ENCODE peak calls at places on chromosomes 12 and 14, in eight cellular contexts. D is activated T-helper 9 cell treated with anti-CD3 and anti-CD28 coated beads, Interleukin-2, amount 50 U/mL, for 16 hours; X is HTR-8/SVneo; M is stimulated activated CD4-positive, alpha-beta T cell treated with anti-CD3 and anti-CD28 coated beads, Interleukin-2, amount 100 ng/mL, for 48 hours; Y is activated naive CD8-positive, alpha-beta T cell treated with anti-CD3 and anti-CD28 coated beads for 36 hours; R is endodermal cell; S is AG09309; T is Kasumi-1. P is an unnamed sample.

GRCh38 chr14:44981198-44981597 is 19.2 kb downstream of the TOGARAM1 start:
- DNase-seq in M (no peak), T (no peak), D (no peak), S (no peak), R (no peak), X (no peak), Y (no peak), P (no peak)

GRCh38 chr12:95623554-95624170 is 72.4 kb upstream of the USP44 start:
- DNase-seq in T (peak; percentile 24), S (peak; percentile 90), M (peak; percentile 18), Y (peak; percentile 5), X (peak; percentile 90), R (peak; percentile 98), D (peak; percentile 7), P (peak; percentile 76)

GRCh38 chr14:90536092-90536491 is 139.3 kb downstream of the CALM1 start:
- DNase-seq in D (no peak), X (no peak), S (no peak), Y (no peak), T (peak; percentile 52), R (no peak), M (no peak), P (peak; percentile 68)

GRCh38 chr14:92624764-92625163 is 111.2 kb downstream of the RIN3 start:
- DNase-seq in S (no peak), D (no peak), M (no peak), Y (no peak), T (no peak), R (no peak), X (no peak), P (no peak)

GRCh38 chr14:21509432-21510143 is 1.6 kb downstream of the METTL3 start:
- DNase-seq in D (no peak), M (no peak), S (no peak), Y (no peak), X (no peak), T (no peak), R (no peak), P (no peak)

GRCh38 chr12:14384783-14385638 is 19.5 kb downstream of the ATF7IP start:
- DNase-seq in T (peak; percentile 87), Y (peak; percentile 53), X (no peak), M (peak; percentile 36), D (no peak), R (peak; percentile 88), S (peak; percentile 74), P (peak; percentile 18)

GRCh38 chr12:118582863-118583262 is 206.5 kb downstream of the SUDS3 start:
- DNase-seq in D (no peak), Y (no peak), R (no peak), X (no peak), S (no peak), T (no peak), M (no peak), P (no peak)

GRCh38 chr12:46354111-46354798 is 18.3 kb downstream of the SLC38A2 start:
- DNase-seq in M (no peak), X (no peak), D (no peak), T (peak; percentile 31), Y (no peak), R (peak; percentile 52), S (no peak), P (no peak)

GRCh38 chr14:31829256-31829923 is 247.7 kb upstream of the ARHGAP5 start:
- DNase-seq in T (no peak), M (no peak), Y (no peak), S (no peak), X (no peak), R (no peak), D (no peak), P (no peak)

GRCh38 chr14:104731249-104731924 is 7.4 kb downstream of the ADSS1 start:
- DNase-seq in D (no peak), Y (no peak), X (no peak), S (no peak), T (no peak), R (peak; percentile 87), M (no peak), P (peak; percentile 94)

P was measured in H7.